ENCODE peak calls at places on chromosomes 16 and 17, in four cellular contexts. N, O, U and S are unnamed samples. For H3K36me3, the result is how much of the 10 kb centered on the place peaks cover.

GRCh38 chr16:30070490-30070889 is 4.9 kb downstream of the ALDOA start:
- DNase-seq in N (no peak), O (no peak), U (no peak), S (no peak)

GRCh38 chr17:29138184-29138955 is 41.8 kb downstream of the MYO18A start:
- DNase-seq in N (no peak), O (no peak), U (peak), S (no peak)

GRCh38 chr16:9091867-9092281 is 430 bp downstream of the HAPSTR1 start:
- DNase-seq in N (peak), O (peak), U (peak), S (peak)

GRCh38 chr17:31825961-31826691 is 32.9 kb downstream of the COPRS start:
- DNase-seq in N (no peak), O (peak), U (no peak), S (peak)

GRCh38 chr17:4998027-4998665 is 396 bp downstream of the KIF1C start:
- DNase-seq in N (no peak), O (peak), U (no peak), S (peak)

GRCh38 chr17:82349287-82349701 is 9.8 kb upstream of the TEX19 start:
- DNase-seq in N (no peak), O (no peak), U (no peak), S (no peak)

GRCh38 chr17:37168731-37169353 is 206.9 kb upstream of the C17orf78 start:
- DNase-seq in N (no peak), O (no peak), U (no peak), S (no peak)

GRCh38 chr17:17846645-17847044 is 9.9 kb upstream of the SREBF1 start:
- DNase-seq in N (no peak), O (no peak), U (no peak), S (no peak)

GRCh38 chr16:67666538-67667433 is at the start of the genes C16orf86 and ENKD1:
- DNase-seq in N (peak), O (peak), U (peak), S (peak)

GRCh38 chr16:68091604-68092261 is 6.6 kb downstream of the NFATC3 start:
- DNase-seq in N (no peak), O (no peak), U (no peak), S (no peak)

GRCh38 chr16:80197790-80198201 is 343.0 kb upstream of the DYNLRB2 start:
- DNase-seq in N (no peak), O (no peak), U (no peak), S (peak)

GRCh38 chr17:69870751-69871199 is 204.2 kb upstream of the KCNJ16 start:
- DNase-seq in N (no peak), O (no peak), U (no peak), S (peak)

GRCh38 chr16:27434141-27435051 is 32.4 kb downstream of the IL21R start:
- DNase-seq in N (no peak), O (peak), U (no peak), S (no peak)

GRCh38 chr16:64202571-64202970 is 919.3 kb downstream of the CDH11 start:
- DNase-seq in N (no peak), O (no peak), U (no peak), S (no peak)

GRCh38 chr17:65182233-65182632 is 45.1 kb downstream of the RGS9 start:
- DNase-seq in N (no peak), O (no peak), U (no peak), S (no peak)

GRCh38 chr17:76796081-76796480 is 58.2 kb downstream of the MFSD11 start:
- DNase-seq in N (no peak), O (no peak), U (no peak), S (no peak)

GRCh38 chr16:84184775-84185174 is 2.1 kb downstream of the TAF1C start:
- DNase-seq in N (no peak), O (no peak), U (no peak), S (no peak)

GRCh38 chr16:55078153-55078552 is 147.5 kb downstream of the IRX5 start:
- DNase-seq in N (no peak), O (no peak), U (no peak), S (no peak)

GRCh38 chr16:83955218-83956130 is 2.4 kb downstream of the OSGIN1 start:
- DNase-seq in N (peak), O (no peak), U (no peak), S (peak)

GRCh38 chr16:80047796-80048649 is 447.5 kb upstream of the MAF start:
- DNase-seq in N (no peak), O (no peak), U (no peak), S (no peak)

GRCh38 chr16:9992441-9992840 is 189.8 kb downstream of the GRIN2A start:
- DNase-seq in N (no peak), O (no peak), U (no peak), S (no peak)

GRCh38 chr16:81543571-81543970 is 99.0 kb downstream of the CMIP start:
- DNase-seq in N (no peak), O (no peak), U (no peak), S (no peak)

GRCh38 chr17:81011951-81012350 is 20.3 kb downstream of the CHMP6 start:
- DNase-seq in N (no peak), O (no peak), U (no peak), S (peak)

GRCh38 chr17:81009124-81009523 is 17.5 kb downstream of the CHMP6 start:
- DNase-seq in N (no peak), O (no peak), U (no peak), S (no peak)

GRCh38 chr17:81013642-81014041 is 21.3 kb upstream of the BAIAP2 start:
- DNase-seq in N (no peak), O (no peak), U (no peak), S (no peak)

GRCh38 chr17:81012574-81013447 is 21.2 kb downstream of the CHMP6 start:
- DNase-seq in N (no peak), O (no peak), U (no peak), S (no peak)

GRCh38 chr17:81010935-81011334 is 19.3 kb downstream of the CHMP6 start:
- DNase-seq in N (no peak), O (no peak), U (no peak), S (no peak)
- H3K36me3 ChIP-seq in N (under half), O (under half), U (under half), S (under half)

GRCh38 chr16:86181526-86181925 is 282.6 kb downstream of the IRF8 start:
- DNase-seq in N (no peak), O (no peak), U (no peak), S (no peak)

GRCh38 chr16:86191663-86192062 is 292.7 kb downstream of the IRF8 start:
- DNase-seq in N (no peak), O (no peak), U (no peak), S (no peak)

GRCh38 chr16:86189934-86190333 is 291.0 kb downstream of the IRF8 start:
- DNase-seq in N (no peak), O (no peak), U (no peak), S (no peak)

GRCh38 chr16:86185089-86185488 is 286.1 kb downstream of the IRF8 start:
- DNase-seq in N (no peak), O (no peak), U (no peak), S (no peak)

DNA sequence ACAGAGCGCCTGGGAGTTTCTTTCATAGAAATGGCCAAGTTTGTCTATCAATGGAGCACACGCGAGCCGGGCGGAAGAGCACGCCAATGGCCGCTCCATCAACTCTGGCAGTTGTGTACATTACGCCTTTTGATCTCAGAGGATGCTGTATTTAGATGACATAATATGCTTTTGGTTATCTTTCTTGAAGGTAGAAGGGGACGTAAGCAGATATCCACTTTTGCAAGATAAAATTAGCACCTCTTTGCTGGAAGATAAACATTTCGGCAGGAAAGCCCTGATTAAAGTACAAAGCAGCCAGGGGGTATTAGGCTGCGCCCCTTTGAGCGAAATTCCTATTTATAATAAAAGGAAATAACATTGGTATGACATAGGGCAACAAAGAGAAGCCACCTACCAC is 287.4 kb downstream of the IRF8 start:
- DNase-seq in N (no peak), O (no peak), U (no peak), S (no peak)
- H3K27ac ChIP-seq in N (no peak), O (no peak), U (no peak), S (no peak)

GRCh38 chr17:30477083-30477757 is at the start of gene GOSR1:
- DNase-seq in N (peak), O (peak), U (peak), S (peak)

GRCh38 chr17:30476726-30477082 is 504 bp upstream of the GOSR1 start:
- DNase-seq in N (no peak), O (no peak), U (no peak), S (peak)

GRCh38 chr17:30483159-30483558 is 6.0 kb downstream of the GOSR1 start:
- DNase-seq in N (no peak), O (no peak), U (no peak), S (no peak)

GRCh38 chr17:30477758-30478115 is 529 bp downstream of the GOSR1 start:
- DNase-seq in N (no peak), O (no peak), U (peak), S (no peak)

DNA sequence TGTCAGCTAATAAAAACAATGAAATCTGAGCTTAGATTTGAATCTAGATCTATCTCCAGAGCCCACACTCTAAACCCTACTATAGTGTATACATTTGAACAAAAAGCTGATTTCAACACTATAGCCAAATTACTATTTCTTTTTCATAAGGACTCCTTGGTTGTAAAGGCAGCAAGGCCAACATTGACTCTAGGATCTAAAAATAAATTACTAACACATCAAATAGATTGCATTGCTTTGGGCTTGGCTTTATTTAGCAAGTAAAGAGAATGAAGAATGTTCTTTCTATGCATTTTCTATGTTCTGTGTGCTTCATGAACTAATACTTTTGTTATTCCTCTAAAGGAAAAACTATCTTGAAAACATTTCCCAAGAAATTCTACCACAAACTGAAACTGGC is 5.3 kb downstream of the GOSR1 start:
- DNase-seq in N (no peak), O (no peak), U (no peak), S (no peak)
- H3K36me3 ChIP-seq in N (under half), O (under half), U (under half), S (under half)

GRCh38 chr17:79928502-79929256 is 89.4 kb upstream of the CBX4 start:
- DNase-seq in N (no peak), O (no peak), U (no peak), S (no peak)

GRCh38 chr17:79926002-79926307 is 86.7 kb upstream of the CBX4 start:
- DNase-seq in N (no peak), O (no peak), U (no peak), S (no peak)

GRCh38 chr17:79927688-79928501 is 88.7 kb upstream of the CBX4 start:
- DNase-seq in N (no peak), O (no peak), U (no peak), S (no peak)

GRCh38 chr17:79926308-79927135 is 87.3 kb upstream of the CBX4 start:
- DNase-seq in N (no peak), O (no peak), U (no peak), S (no peak)

GRCh38 chr17:79927136-79927661 is 88.0 kb upstream of the CBX4 start:
- DNase-seq in N (no peak), O (no peak), U (no peak), S (no peak)
- H3K27ac ChIP-seq in N (peak), O (no peak), U (no peak), S (no peak)

GRCh38 chr17:40268141-40268712 is 19.5 kb upstream of the CDC6 start:
- DNase-seq in N (no peak), O (no peak), U (no peak), S (peak)
- H3K36me3 ChIP-seq in N (under half), O (under half), U (under half), S (under half)

GRCh38 chr17:54813896-54814295 is 86.8 kb upstream of the TOM1L1 start:
- DNase-seq in N (no peak), O (no peak), U (no peak), S (no peak)
- H3K27ac ChIP-seq in N (no peak), O (no peak), U (no peak), S (no peak)

DNA sequence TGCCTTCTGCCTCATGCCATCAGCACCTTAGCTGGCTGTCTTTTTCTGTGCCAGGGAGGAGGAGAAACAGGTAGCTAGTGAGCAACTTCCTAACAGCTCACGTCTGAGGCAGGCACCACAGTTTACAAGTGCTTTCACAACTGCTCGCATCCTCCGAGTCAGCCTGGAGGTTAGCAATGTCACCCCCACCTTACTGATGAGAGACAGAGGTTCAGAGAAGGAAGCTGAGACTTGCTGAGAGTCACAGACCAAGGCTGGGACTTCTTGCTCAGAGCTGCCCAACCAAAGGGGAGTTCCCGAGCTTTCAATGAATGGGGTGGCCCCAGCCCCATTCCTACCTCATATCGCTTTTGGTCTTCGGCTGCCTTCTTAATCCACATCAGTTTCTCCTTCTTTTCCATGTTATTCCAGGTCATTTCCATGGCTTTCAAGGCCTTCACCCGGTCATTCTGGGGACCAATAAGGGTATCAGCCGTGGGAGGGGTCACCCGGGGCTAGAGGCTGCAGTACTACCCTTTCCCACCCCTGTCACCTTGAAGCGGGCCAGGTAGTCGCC is 9.6 kb downstream of the UBTF start:
- DNase-seq in N (no peak), O (no peak), U (no peak), S (no peak)
- H3K36me3 ChIP-seq in N (under half), O (under half), U (under half), S (under half)